ENCODE peak calls at places on chromosomes 5 and 9, in eight cellular contexts. Q, V, R, C, U, Z, G and T are unnamed samples.

GRCh38 chr9:124281934-124282351 is 24.2 kb downstream of the NEK6 start:
- DNase-seq in Q (no peak), V (no peak), R (no peak), C (no peak), U (no peak), Z (no peak), G (no peak), T (no peak)

GRCh38 chr5:39328731-39329130 is 35.6 kb downstream of the C9 start:
- DNase-seq in Q (no peak), V (no peak), R (no peak), C (no peak), U (no peak), Z (no peak), G (no peak), T (no peak)

GRCh38 chr5:5387192-5387591 is 35.3 kb upstream of the ICE1 start:
- DNase-seq in Q (no peak), V (no peak), R (no peak), C (no peak), U (no peak), Z (no peak), G (no peak), T (no peak)

GRCh38 chr5:60102961-60103683 is 209.6 kb upstream of the PDE4D start:
- DNase-seq in Q (no peak), V (peak), R (no peak), C (no peak), U (no peak), Z (no peak), G (no peak), T (no peak)

GRCh38 chr9:6805532-6805931 is 47.8 kb downstream of the KDM4C start:
- DNase-seq in Q (no peak), V (no peak), R (peak), C (peak), U (no peak), Z (peak), G (peak), T (no peak)

GRCh38 chr5:72282878-72283277 is 37.2 kb downstream of the MRPS27 start:
- DNase-seq in Q (no peak), V (no peak), R (peak), C (no peak), U (no peak), Z (no peak), G (no peak), T (no peak)

GRCh38 chr9:127801955-127802575 is 617 bp upstream of the FPGS start:
- DNase-seq in Q (peak), V (no peak), R (no peak), C (no peak), U (no peak), Z (no peak), G (no peak), T (no peak)

GRCh38 chr9:71483457-71483856 is 284.9 kb downstream of the CEMIP2 start:
- DNase-seq in Q (no peak), V (no peak), R (no peak), C (no peak), U (no peak), Z (no peak), G (no peak), T (no peak)

GRCh38 chr9:112200699-112201098 is 25.6 kb upstream of the SUSD1 start:
- DNase-seq in Q (no peak), V (no peak), R (no peak), C (no peak), U (no peak), Z (no peak), G (no peak), T (no peak)

GRCh38 chr9:30116673-30117217 is 2267.7 kb upstream of the ACO1 start:
- DNase-seq in Q (no peak), V (no peak), R (no peak), C (no peak), U (no peak), Z (no peak), G (no peak), T (no peak)

GRCh38 chr9:105475302-105475701 is 27.5 kb downstream of the FSD1L start:
- DNase-seq in Q (no peak), V (no peak), R (no peak), C (no peak), U (no peak), Z (no peak), G (no peak), T (no peak)

GRCh38 chr9:111178361-111179043 is 140.2 kb upstream of the LPAR1 start:
- DNase-seq in Q (no peak), V (no peak), R (peak), C (no peak), U (no peak), Z (no peak), G (no peak), T (no peak)

GRCh38 chr5:141437208-141437607 is 6.9 kb downstream of the PCDHGA12 start:
- DNase-seq in Q (no peak), V (no peak), R (no peak), C (no peak), U (no peak), Z (no peak), G (no peak), T (no peak)

GRCh38 chr9:35340046-35340445 is 149.9 kb upstream of the RUSC2 start:
- DNase-seq in Q (no peak), V (no peak), R (no peak), C (no peak), U (no peak), Z (no peak), G (no peak), T (no peak)

GRCh38 chr5:127988149-127988755 is 95.3 kb upstream of the SLC12A2 start:
- DNase-seq in Q (no peak), V (peak), R (peak), C (no peak), U (no peak), Z (no peak), G (no peak), T (no peak)

GRCh38 chr5:97355775-97356174 is 172.7 kb upstream of the RIOK2 start:
- DNase-seq in Q (no peak), V (no peak), R (no peak), C (no peak), U (no peak), Z (no peak), G (no peak), T (no peak)

GRCh38 chr5:125106881-125107280 is 360.4 kb upstream of the ZNF608 start:
- DNase-seq in Q (no peak), V (no peak), R (no peak), C (no peak), U (no peak), Z (no peak), G (no peak), T (no peak)

GRCh38 chr9:88680505-88681160 is 145.7 kb downstream of the NXNL2 start:
- DNase-seq in Q (no peak), V (no peak), R (no peak), C (no peak), U (no peak), Z (no peak), G (no peak), T (no peak)

GRCh38 chr5:139867581-139867980 is 72.0 kb downstream of the PSD2 start:
- DNase-seq in Q (no peak), V (no peak), R (no peak), C (no peak), U (no peak), Z (no peak), G (no peak), T (no peak)

GRCh38 chr9:121279841-121280388 is 12.0 kb downstream of the GSN start:
- DNase-seq in Q (no peak), V (no peak), R (no peak), C (no peak), U (no peak), Z (no peak), G (no peak), T (no peak)

GRCh38 chr9:15423328-15423985 is 781 bp downstream of the SNAPC3 start:
- DNase-seq in Q (no peak), V (no peak), R (no peak), C (no peak), U (no peak), Z (no peak), G (no peak), T (no peak)

GRCh38 chr5:91311168-91311696 is 71.9 kb downstream of the ARRDC3 start:
- DNase-seq in Q (no peak), V (no peak), R (no peak), C (no peak), U (no peak), Z (no peak), G (no peak), T (no peak)

GRCh38 chr5:66653380-66653779 is 57.2 kb downstream of the MAST4 start:
- DNase-seq in Q (no peak), V (no peak), R (no peak), C (no peak), U (no peak), Z (no peak), G (no peak), T (no peak)

GRCh38 chr9:73039253-73039915 is 86.5 kb upstream of the ALDH1A1 start:
- DNase-seq in Q (no peak), V (no peak), R (no peak), C (no peak), U (peak), Z (peak), G (no peak), T (no peak)

GRCh38 chr9:16571127-16571848 is 299.2 kb downstream of the BNC2 start:
- DNase-seq in Q (no peak), V (no peak), R (no peak), C (no peak), U (no peak), Z (no peak), G (no peak), T (no peak)

GRCh38 chr9:21017092-21017491 is 14.3 kb downstream of the HACD4 start:
- DNase-seq in Q (no peak), V (peak), R (peak), C (no peak), U (no peak), Z (no peak), G (no peak), T (no peak)

GRCh38 chr9:37531699-37532098 is 44.5 kb downstream of the FBXO10 start:
- DNase-seq in Q (no peak), V (no peak), R (no peak), C (no peak), U (no peak), Z (no peak), G (no peak), T (no peak)

GRCh38 chr9:94584555-94584954 is 9.1 kb downstream of the FBP2 start:
- DNase-seq in Q (no peak), V (no peak), R (no peak), C (no peak), U (no peak), Z (no peak), G (no peak), T (no peak)

GRCh38 chr9:706606-707451 is 134.7 kb upstream of the DMRT1 start:
- DNase-seq in Q (peak), V (no peak), R (no peak), C (peak), U (peak), Z (peak), G (peak), T (peak)

GRCh38 chr5:120155873-120156272 is 308.2 kb upstream of the PRR16 start:
- DNase-seq in Q (no peak), V (no peak), R (no peak), C (no peak), U (no peak), Z (no peak), G (no peak), T (no peak)

GRCh38 chr9:91392435-91392834 is 30.7 kb upstream of the AUH start:
- DNase-seq in Q (no peak), V (no peak), R (no peak), C (no peak), U (no peak), Z (no peak), G (no peak), T (no peak)

GRCh38 chr9:96604005-96604320 is 15.7 kb downstream of the CDC14B start:
- DNase-seq in Q (no peak), V (no peak), R (no peak), C (no peak), U (peak), Z (no peak), G (no peak), T (no peak)

GRCh38 chr9:71604197-71605063 is 163.9 kb downstream of the CEMIP2 start:
- DNase-seq in Q (peak), V (peak), R (peak), C (peak), U (peak), Z (peak), G (peak), T (peak)

GRCh38 chr5:93162201-93162654 is 418.8 kb downstream of the NR2F1-AS1 start:
- DNase-seq in Q (no peak), V (no peak), R (no peak), C (no peak), U (no peak), Z (no peak), G (no peak), T (no peak)

GRCh38 chr9:13762209-13762608 is 482.7 kb upstream of the MPDZ start:
- DNase-seq in Q (no peak), V (no peak), R (no peak), C (no peak), U (no peak), Z (no peak), G (no peak), T (no peak)

GRCh38 chr5:180287868-180288267 is 4.0 kb downstream of the MAPK9 start:
- DNase-seq in Q (no peak), V (no peak), R (no peak), C (no peak), U (no peak), Z (no peak), G (no peak), T (no peak)

GRCh38 chr9:124482431-124483031 is 24.7 kb downstream of the NR5A1 start:
- DNase-seq in Q (no peak), V (no peak), R (no peak), C (no peak), U (no peak), Z (no peak), G (no peak), T (no peak)

GRCh38 chr5:132263548-132264261 is 6.2 kb downstream of the PDLIM4 start:
- DNase-seq in Q (no peak), V (peak), R (peak), C (no peak), U (no peak), Z (no peak), G (no peak), T (no peak)

GRCh38 chr9:37514999-37515398 is 29.3 kb downstream of the POLR1E start:
- DNase-seq in Q (no peak), V (no peak), R (no peak), C (no peak), U (no peak), Z (no peak), G (no peak), T (no peak)

DNA sequence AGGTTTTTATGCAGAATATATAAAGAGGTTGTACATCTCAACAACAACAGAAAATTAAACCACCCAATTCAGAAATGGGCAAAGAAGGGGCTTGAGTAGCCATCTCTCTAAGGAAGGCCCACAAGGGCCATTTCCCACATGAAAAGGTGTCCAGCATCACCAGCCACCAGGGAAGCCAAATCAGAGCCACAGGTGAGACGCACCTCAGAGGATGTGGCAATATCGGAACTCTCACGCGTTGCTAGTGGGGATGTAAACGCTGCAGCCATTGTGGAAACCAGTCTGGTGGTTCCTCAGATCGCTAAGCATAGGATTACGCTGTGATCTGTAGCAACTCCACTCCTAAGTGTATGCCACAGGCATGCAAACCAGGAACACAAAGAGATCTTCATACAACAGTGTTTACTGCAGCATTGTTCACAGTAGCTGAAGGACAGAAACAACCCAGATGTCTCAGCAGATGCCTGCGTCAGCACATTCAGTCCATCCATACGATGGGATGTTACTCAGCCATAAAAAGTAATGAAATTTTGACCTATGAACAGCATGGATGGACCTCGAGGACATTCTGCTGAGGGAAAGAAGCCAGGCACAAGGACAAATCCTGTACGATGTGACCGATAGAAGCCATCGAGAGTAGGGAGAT is 84.3 kb upstream of the CACNA1B start:
- DNase-seq in Q (no peak), V (no peak), R (no peak), C (no peak), U (no peak), Z (no peak), G (no peak), T (no peak)
- H3K27ac ChIP-seq in Q (no peak), V (no peak), R (no peak), C (no peak), U (no peak), Z (no peak), G (no peak), T (peak)

GRCh38 chr9:131706608-131706970 is 33.3 kb downstream of the RAPGEF1 start:
- DNase-seq in Q (peak), V (no peak), R (no peak), C (no peak), U (peak), Z (no peak), G (no peak), T (no peak)

GRCh38 chr9:131709741-131710499 is 30.0 kb downstream of the RAPGEF1 start:
- DNase-seq in Q (no peak), V (no peak), R (no peak), C (no peak), U (no peak), Z (no peak), G (no peak), T (no peak)

GRCh38 chr9:131707677-131708612 is 31.9 kb downstream of the RAPGEF1 start:
- DNase-seq in Q (peak), V (peak), R (peak), C (peak), U (peak), Z (peak), G (peak), T (no peak)

GRCh38 chr9:131707050-131707449 is 32.8 kb downstream of the RAPGEF1 start:
- DNase-seq in Q (peak), V (no peak), R (no peak), C (no peak), U (no peak), Z (no peak), G (no peak), T (no peak)

DNA sequence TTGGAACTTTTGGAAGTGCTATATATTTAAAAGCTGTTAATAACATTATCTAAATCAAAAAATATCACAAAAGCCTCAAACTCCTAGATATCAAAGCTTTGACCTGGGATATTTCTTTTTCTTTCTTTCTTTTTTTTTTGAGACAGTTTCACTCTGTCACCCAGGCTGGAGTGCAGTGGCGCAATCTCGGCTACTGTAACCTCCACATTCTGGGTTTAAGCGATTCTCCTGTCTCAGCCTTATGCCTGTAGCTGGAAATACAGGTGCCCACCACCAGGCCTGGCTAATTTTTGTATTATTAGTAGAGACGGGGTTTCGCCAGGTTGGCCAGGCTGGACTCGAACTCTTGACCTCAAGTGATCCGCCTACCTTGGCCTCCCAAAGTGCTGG is 31.3 kb downstream of the RAPGEF1 start:
- DNase-seq in Q (no peak), V (no peak), R (no peak), C (no peak), U (no peak), Z (no peak), G (no peak), T (no peak)
- H3K4me3 ChIP-seq in Q (no peak), V (no peak), R (no peak), C (peak), U (no peak), Z (peak), G (peak), T (no peak)

GRCh38 chr5:56314536-56314935 is 81.4 kb upstream of the ANKRD55 start:
- DNase-seq in Q (no peak), V (peak), R (no peak), C (no peak), U (no peak), Z (no peak), G (peak), T (no peak)
- TF ChIP-seq CTCF in Q (peak), V (peak), R (peak), C (peak), U (peak), Z (no peak), G (peak), T (peak)

DNA sequence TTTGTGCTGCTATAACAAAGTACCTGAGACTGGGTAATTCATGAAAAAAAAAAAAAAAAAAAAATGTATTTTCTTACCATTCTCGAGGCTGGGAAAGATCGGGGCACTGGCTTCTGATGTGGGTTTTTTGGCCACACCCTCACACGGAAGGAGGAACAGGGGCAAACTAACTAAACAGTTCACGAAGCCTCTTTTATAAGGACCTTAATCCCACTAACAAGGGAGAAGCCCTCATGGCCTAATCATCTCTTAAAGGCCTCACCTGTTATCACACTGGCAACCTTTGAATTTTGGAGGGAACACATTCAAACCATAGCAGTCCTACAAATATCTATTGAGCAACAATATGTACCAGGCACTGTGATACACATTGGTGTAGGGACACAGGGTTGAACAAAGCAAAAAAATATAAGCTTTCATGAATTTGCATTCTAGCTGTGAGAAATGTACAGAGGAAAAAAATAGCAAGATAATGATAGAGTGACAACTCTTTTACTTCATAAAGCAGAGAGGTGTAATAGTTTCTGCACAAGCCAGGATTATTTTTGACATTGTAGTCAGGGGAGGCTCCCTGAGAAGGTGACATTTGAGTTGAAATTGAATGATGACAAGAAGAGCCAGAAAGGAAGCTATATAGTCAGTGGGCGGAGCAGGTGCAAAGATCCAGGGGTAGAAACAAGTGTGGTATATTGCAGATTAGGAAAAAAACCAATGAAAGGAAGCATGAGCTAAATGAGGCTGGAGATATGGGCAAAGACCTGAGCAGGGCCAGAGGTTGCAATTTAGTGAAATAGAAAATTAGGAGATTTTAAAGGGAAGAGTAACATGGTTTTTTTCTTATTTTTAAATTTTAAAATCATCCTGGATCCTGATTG is 68.1 kb upstream of the GRAMD2B start:
- DNase-seq in Q (no peak), V (no peak), R (no peak), C (no peak), U (no peak), Z (no peak), G (no peak), T (no peak)
- H3K27ac ChIP-seq in Q (no peak), V (no peak), R (no peak), C (no peak), U (no peak), Z (no peak), G (no peak), T (no peak)

GRCh38 chr5:77211691-77212047 is 1.2 kb downstream of the PDE8B start:
- DNase-seq in Q (no peak), V (no peak), R (no peak), C (no peak), U (no peak), Z (no peak), G (no peak), T (no peak)
- H3K4me3 ChIP-seq in Q (peak), V (no peak), R (no peak), C (peak), U (no peak), Z (peak), G (peak), T (peak)